ENCODE peak calls at places on chromosomes 4 and X, in four cellular contexts. G is aorta, A is adipocyte, V is brain microvascular endothelial cell. U is an unnamed sample.
A peak's percentile ranks its signal among the peaks of the same experiment; 100 is the strongest.

GRCh38 chrX:68895339-68896250 is 66.8 kb downstream of the EFNB1 start:
- DNase-seq in G (peak; percentile 73), A (peak; percentile 22), V (no peak), U (peak; percentile 45)

GRCh38 chr4:77025643-77026321 is 50.0 kb downstream of the CCNI start:
- DNase-seq in G (no peak), A (no peak), V (no peak), U (no peak)

GRCh38 chrX:109952050-109952449 is 50.9 kb upstream of the TMEM164 start:
- DNase-seq in G (no peak), A (no peak), V (no peak), U (no peak)

GRCh38 chr4:22369901-22370562 is 145.8 kb downstream of the ADGRA3 start:
- DNase-seq in G (no peak), A (no peak), V (no peak), U (no peak)

GRCh38 chr4:87698394-87698793 is 48.3 kb downstream of the DMP1 start:
- DNase-seq in G (no peak), A (no peak), V (no peak), U (no peak)

GRCh38 chrX:18026171-18026570 is 165.1 kb upstream of the RAI2 start:
- DNase-seq in G (no peak), A (no peak), V (no peak), U (no peak)

GRCh38 chrX:70998402-70999027 is 67.6 kb upstream of the SLC7A3 start:
- DNase-seq in G (no peak), A (peak; percentile 63), V (peak; percentile 16), U (peak; percentile 19)

GRCh38 chr4:77471821-77472495 is 133.7 kb upstream of the CXCL13 start:
- DNase-seq in G (no peak), A (no peak), V (no peak), U (no peak)

GRCh38 chr4:106255195-106255594 is 60.8 kb downstream of the TBCK start:
- DNase-seq in G (no peak), A (no peak), V (no peak), U (no peak)

GRCh38 chrX:129959493-129959832 is 23.0 kb upstream of the BCORL1 start:
- DNase-seq in G (no peak), A (peak; percentile 40), V (no peak), U (no peak)

GRCh38 chr4:159103406-159104131 is 690 bp downstream of the RAPGEF2 start:
- DNase-seq in G (peak; percentile 71), A (peak; percentile 83), V (peak; percentile 18), U (peak; percentile 43)

GRCh38 chr4:128768373-128768996 is 41.0 kb upstream of the JADE1 start:
- DNase-seq in G (no peak), A (no peak), V (peak; percentile 70), U (no peak)

GRCh38 chr4:52873191-52873590 is 11.1 kb downstream of the RASL11B start:
- DNase-seq in G (no peak), A (no peak), V (no peak), U (no peak)

GRCh38 chrX:15334561-15334960 is 762 bp downstream of the PIGA start:
- DNase-seq in G (no peak), A (peak; percentile 36), V (peak; percentile 1), U (peak; percentile 36)

GRCh38 chrX:39158801-39159657 is 357.8 kb downstream of the MID1IP1 start:
- DNase-seq in G (no peak), A (peak; percentile 14), V (peak; percentile 90), U (peak; percentile 19)

GRCh38 chr4:35465096-35465495 is 779.2 kb downstream of the ARAP2 start:
- DNase-seq in G (no peak), A (no peak), V (no peak), U (no peak)

GRCh38 chrX:119728487-119728886 is 29.9 kb upstream of the SOWAHD start:
- DNase-seq in G (no peak), A (no peak), V (no peak), U (no peak)

GRCh38 chrX:40844476-40844875 is 109.1 kb upstream of the MED14 start:
- DNase-seq in G (no peak), A (no peak), V (peak; percentile 33), U (no peak)

GRCh38 chrX:81195712-81196111 is 6.0 kb downstream of the HMGN5 start:
- DNase-seq in G (peak; percentile 48), A (peak; percentile 63), V (peak; percentile 40), U (peak; percentile 43)

GRCh38 chr4:151676301-151676700 is 84.5 kb downstream of the GATB start:
- DNase-seq in G (no peak), A (peak; percentile 56), V (peak; percentile 87), U (no peak)

GRCh38 chr4:83974111-83974789 is 438.3 kb downstream of the GPAT3 start:
- DNase-seq in G (no peak), A (no peak), V (no peak), U (no peak)

GRCh38 chr4:78625073-78625472 is 73.5 kb downstream of the ANXA3 start:
- DNase-seq in G (no peak), A (no peak), V (no peak), U (no peak)

GRCh38 chr4:20618010-20618409 is 82.2 kb upstream of the PACRGL start:
- DNase-seq in G (peak; percentile 83), A (no peak), V (no peak), U (peak; percentile 49)

GRCh38 chrX:44844204-44844603 is 383 bp downstream of the DUSP21 start:
- DNase-seq in G (no peak), A (no peak), V (no peak), U (no peak)

GRCh38 chrX:27591938-27592337 is 1.8 kb downstream of the DCAF8L2 start:
- DNase-seq in G (no peak), A (no peak), V (no peak), U (no peak)

GRCh38 chr4:102430511-102430910 is 70.6 kb upstream of the NFKB1 start:
- DNase-seq in G (no peak), A (peak; percentile 67), V (no peak), U (no peak)

GRCh38 chr4:114386637-114387233 is 211.9 kb upstream of the UGT8 start:
- DNase-seq in G (no peak), A (peak; percentile 68), V (peak; percentile 39), U (no peak)

GRCh38 chr4:40923326-40924095 is 173.8 kb downstream of the NSUN7 start:
- DNase-seq in G (peak; percentile 61), A (no peak), V (no peak), U (peak; percentile 87)

GRCh38 chr4:123853651-123854050 is 457.1 kb downstream of the SPRY1 start:
- DNase-seq in G (no peak), A (no peak), V (no peak), U (no peak)

GRCh38 chr4:64144994-64145393 is 264.3 kb downstream of the TECRL start:
- DNase-seq in G (no peak), A (no peak), V (no peak), U (no peak)

GRCh38 chr4:80767944-80768343 is 262.6 kb upstream of the BMP3 start:
- DNase-seq in G (no peak), A (peak; percentile 14), V (no peak), U (no peak)

GRCh38 chrX:105063743-105064142 is 156.8 kb downstream of the TEX13A start:
- DNase-seq in G (no peak), A (no peak), V (no peak), U (no peak)

GRCh38 chr4:41957634-41958033 is 22.4 kb downstream of the TMEM33 start:
- DNase-seq in G (no peak), A (peak; percentile 14), V (no peak), U (no peak)

GRCh38 chrX:109842611-109843010 is 109.6 kb upstream of the ACSL4 start:
- DNase-seq in G (no peak), A (no peak), V (no peak), U (no peak)

GRCh38 chr4:155609455-155610059 is 57.1 kb upstream of the GUCY1A1 start:
- DNase-seq in G (no peak), A (no peak), V (peak; percentile 14), U (no peak)

GRCh38 chrX:31209005-31209612 is 137.3 kb upstream of the FTHL17 start:
- DNase-seq in G (no peak), A (peak; percentile 50), V (peak; percentile 43), U (no peak)

DNA sequence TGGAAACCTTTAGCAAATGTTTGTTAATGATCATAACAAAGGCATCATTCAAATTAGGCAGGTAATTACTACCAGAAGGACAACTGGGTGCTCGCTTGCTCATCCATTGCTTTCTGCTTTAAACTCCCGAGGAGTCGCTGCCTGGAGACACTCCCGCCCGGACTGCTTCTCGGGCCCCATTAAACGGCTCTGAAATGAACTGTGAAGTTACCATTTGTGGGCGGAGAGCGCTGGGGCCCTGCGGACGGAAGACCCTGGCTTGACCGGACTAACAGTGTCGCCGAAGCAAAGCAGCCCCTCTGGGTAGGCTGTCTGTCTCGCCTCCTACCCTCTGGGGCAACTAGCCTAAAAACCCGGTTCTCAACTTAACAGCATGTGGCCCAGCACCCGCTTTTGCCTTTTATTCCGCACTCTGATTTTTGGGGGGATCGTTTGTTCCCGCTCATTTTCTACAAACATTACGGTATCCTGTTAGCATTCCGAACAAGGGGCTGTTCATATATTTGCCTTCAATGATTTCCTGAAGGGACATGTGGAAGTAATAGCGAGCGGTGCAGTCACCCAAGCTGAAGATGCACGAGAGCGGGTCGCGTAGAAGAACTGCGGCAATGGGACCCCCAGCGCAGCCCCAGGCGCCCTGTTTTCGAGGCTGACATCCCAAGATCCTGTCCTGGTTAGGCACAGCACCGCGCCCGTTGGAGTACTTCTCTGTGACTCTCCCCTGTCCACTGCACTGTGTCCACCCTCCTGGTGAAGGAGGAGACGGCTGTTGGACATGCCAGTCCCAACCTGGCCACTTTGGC is 1.6 kb upstream of the PDGFRA start:
- DNase-seq in G (peak; percentile 65), A (peak; percentile 80), V (peak; percentile 57), U (peak; percentile 8)
- H3K4me3 ChIP-seq in G (peak overlapping the region; percentile 4), A (peak overlapping the region; percentile 87), V (peak overlapping the region; percentile 66), U (no peak overlapping the region)

GRCh38 chrX:11304829-11305228 is 11.6 kb downstream of the AMELX start:
- DNase-seq in G (no peak), A (no peak), V (no peak), U (no peak)

GRCh38 chrX:11309220-11309619 is 16.0 kb downstream of the AMELX start:
- DNase-seq in G (no peak), A (peak; percentile 57), V (peak; percentile 17), U (no peak)

GRCh38 chrX:11305641-11306040 is 12.4 kb downstream of the AMELX start:
- DNase-seq in G (no peak), A (no peak), V (no peak), U (no peak)
- H3K4me3 ChIP-seq in G (no peak overlapping the region), A (no peak overlapping the region), V (no peak overlapping the region), U (no peak overlapping the region)

DNA sequence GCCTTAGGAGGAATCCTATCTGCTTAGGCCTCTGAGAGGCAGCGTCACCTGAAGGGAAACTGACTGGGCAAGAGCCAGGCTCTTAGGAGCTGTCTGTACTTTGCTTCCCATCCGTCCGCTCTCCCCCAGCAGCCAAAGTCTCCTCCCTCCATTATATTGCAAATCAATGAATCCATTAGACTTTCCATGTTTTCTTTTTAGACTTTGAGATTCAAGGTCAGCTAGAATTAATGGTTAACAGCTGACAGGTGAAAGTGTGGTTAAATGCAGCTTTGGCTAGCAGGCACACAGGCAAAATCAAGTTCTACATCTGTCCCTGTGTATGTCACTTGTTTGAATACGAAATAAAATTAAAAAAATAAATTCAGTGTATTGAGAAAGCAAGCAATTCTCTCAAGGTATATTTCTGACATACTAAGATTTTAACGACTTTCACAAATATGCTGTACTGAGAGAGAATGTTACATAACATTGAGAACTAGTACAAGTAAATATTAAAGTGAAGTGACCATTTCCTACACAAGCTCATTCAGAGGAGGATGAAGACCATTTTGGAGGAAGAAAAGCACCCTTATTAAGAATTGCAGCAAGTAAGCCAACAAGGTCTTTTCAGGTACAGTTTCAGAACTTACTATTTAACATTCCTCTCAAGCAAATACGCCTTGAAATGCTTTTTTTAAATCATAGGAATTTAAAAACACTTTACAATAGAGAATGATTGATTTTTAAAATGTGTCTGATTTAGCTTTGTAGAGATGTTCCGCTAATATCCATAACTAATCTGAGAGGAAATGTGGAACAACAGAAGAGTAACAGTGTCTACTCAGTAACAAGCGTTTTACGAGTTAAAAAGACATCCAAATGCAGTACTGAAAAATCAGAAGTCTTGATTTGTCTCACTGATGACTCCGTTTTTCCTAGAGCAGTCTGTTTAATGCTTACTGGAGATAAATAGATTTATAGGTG is at the start of gene F11:
- DNase-seq in G (no peak), A (no peak), V (no peak), U (peak; percentile 24)
- H3K4me3 ChIP-seq in G (no peak within 1 kb of the TSS), A (peak within 1 kb of the TSS; percentile 18), V (no peak within 1 kb of the TSS), U (peak within 1 kb of the TSS; percentile 28)

GRCh38 chrX:150508018-150508417 is 60.4 kb upstream of the MTM1 start:
- DNase-seq in G (no peak), A (no peak), V (no peak), U (no peak)
- H3K4me3 ChIP-seq in G (peak overlapping the region; percentile 36), A (no peak overlapping the region), V (no peak overlapping the region), U (no peak overlapping the region)

U was measured in body of pancreas.